ENCODE peak calls at places on chromosomes 11 and 22, in seven cellular contexts. W is NT2/D1, F is NCI-H1417, V is thoracic aorta, L is GM10248, M is NCI-H748 treated with DMSO at 0.1 percent for 48 hours, D is SJSA1. U is an unnamed sample.
A peak's percentile ranks its signal among the peaks of the same experiment; 100 is the strongest.

GRCh38 chr11:10973416-10973815 is 115.6 kb upstream of the ZBED5 start:
- DNase-seq in M (peak; percentile 76), W (no peak), V (no peak), D (no peak), F (no peak), L (no peak), U (no peak)

GRCh38 chr11:3223932-3224729 is 5.5 kb upstream of the MRGPRG start:
- DNase-seq in V (no peak), F (no peak), L (no peak), M (no peak), D (no peak), W (no peak), U (no peak)

GRCh38 chr11:30949838-30950237 is 363.7 kb upstream of the MPPED2 start:
- DNase-seq in V (no peak), M (no peak), W (no peak), D (no peak), F (no peak), L (no peak), U (no peak)

GRCh38 chr22:36197601-36198146 is 3.9 kb downstream of the APOL4 start:
- DNase-seq in D (no peak), V (no peak), M (peak; percentile 5), W (no peak), L (peak; percentile 32), F (no peak), U (no peak)

GRCh38 chr11:116311141-116311540 is 461.6 kb downstream of the BUD13 start:
- DNase-seq in L (no peak), V (no peak), W (no peak), F (peak; percentile 40), M (peak; percentile 83), D (no peak), U (no peak)

GRCh38 chr22:24550028-24550901 is 4.7 kb downstream of the GUCD1 start:
- DNase-seq in M (no peak), L (no peak), W (no peak), F (no peak), V (no peak), D (no peak), U (peak; percentile 89)

GRCh38 chr11:862704-863388 is 20.2 kb downstream of the TSPAN4 start:
- DNase-seq in W (no peak), V (no peak), M (no peak), L (no peak), D (no peak), F (no peak), U (no peak)

GRCh38 chr11:35138606-35138948 is 394 bp upstream of the CD44 start:
- DNase-seq in V (no peak), F (no peak), L (no peak), W (no peak), D (no peak), M (no peak), U (no peak)

GRCh38 chr22:29139965-29140782 is 65.5 kb upstream of the EMID1 start:
- DNase-seq in V (no peak), M (no peak), W (no peak), L (no peak), F (no peak), D (peak; percentile 23), U (no peak)

GRCh38 chr11:33867996-33868645 is 23.8 kb downstream of the LMO2 start:
- DNase-seq in M (no peak), D (no peak), F (no peak), V (no peak), L (no peak), W (no peak), U (no peak)

GRCh38 chr11:134276396-134277175 is 407 bp downstream of the GLB1L3 start:
- DNase-seq in F (no peak), V (no peak), W (no peak), D (no peak), M (no peak), L (no peak), U (no peak)

GRCh38 chr11:10305964-10306918 is 1.4 kb downstream of the ADM start:
- DNase-seq in F (no peak), V (no peak), M (no peak), D (no peak), W (no peak), L (peak; percentile 22), U (no peak)

GRCh38 chr22:46006379-46007002 is 29.5 kb upstream of the WNT7B start:
- DNase-seq in D (peak; percentile 95), L (peak; percentile 92), W (peak; percentile 30), V (peak; percentile 85), F (peak; percentile 29), M (peak; percentile 23), U (peak; percentile 92)

GRCh38 chr11:57567512-57568329 is at the start of gene UBE2L6:
- DNase-seq in M (peak; percentile 59), L (peak; percentile 79), W (no peak), V (peak; percentile 19), F (peak; percentile 36), D (peak; percentile 79), U (peak; percentile 47)

GRCh38 chr22:28978158-28978557 is 83.5 kb downstream of the C22orf31 start:
- DNase-seq in M (no peak), V (no peak), F (no peak), L (no peak), W (no peak), D (peak; percentile 49), U (no peak)

GRCh38 chr11:110519816-110520215 is 90.1 kb downstream of the FDX1 start:
- DNase-seq in D (no peak), F (no peak), V (no peak), L (no peak), W (no peak), M (no peak), U (no peak)

GRCh38 chr11:64687204-64687603 is 35.8 kb downstream of the NRXN2 start:
- DNase-seq in D (no peak), W (no peak), F (no peak), L (no peak), M (no peak), V (peak; percentile 22), U (peak; percentile 30)

GRCh38 chr11:104134760-104135159 is 29.2 kb downstream of the PDGFD start:
- DNase-seq in D (no peak), W (no peak), M (no peak), F (no peak), L (no peak), V (no peak), U (no peak)

GRCh38 chr11:69207165-69207889 is 51.6 kb downstream of the SMIM38 start:
- DNase-seq in M (no peak), L (no peak), F (no peak), W (no peak), D (peak; percentile 51), V (no peak), U (no peak)

GRCh38 chr11:10858505-10859360 is 880 bp upstream of the ZBED5 start:
- DNase-seq in D (peak; percentile 66), M (no peak), L (peak; percentile 26), W (peak; percentile 63), V (peak; percentile 11), F (peak; percentile 89), U (peak; percentile 53)

GRCh38 chr11:70421123-70421522 is 22.8 kb downstream of the CTTN start:
- DNase-seq in D (no peak), M (no peak), W (no peak), F (no peak), L (no peak), V (no peak), U (no peak)

GRCh38 chr11:2889399-2890273 is 4.1 kb upstream of the CDKN1C start:
- DNase-seq in M (no peak), F (no peak), L (no peak), D (no peak), V (no peak), W (no peak), U (no peak)

GRCh38 chr11:65973439-65974110 is 12.0 kb downstream of the SART1 start:
- DNase-seq in F (no peak), D (peak; percentile 59), V (no peak), L (no peak), W (no peak), M (no peak), U (no peak)

GRCh38 chr22:23835773-23836144 is 3.0 kb downstream of the DERL3 start:
- DNase-seq in F (no peak), M (no peak), L (no peak), D (no peak), W (no peak), V (no peak), U (no peak)

GRCh38 chr11:20618083-20618482 is 18.7 kb downstream of the SLC6A5 start:
- DNase-seq in F (no peak), V (no peak), W (no peak), L (no peak), M (no peak), D (no peak), U (no peak)

GRCh38 chr22:32628626-32629587 is 154.3 kb downstream of the FBXO7 start:
- DNase-seq in L (no peak), F (no peak), W (no peak), D (no peak), V (no peak), M (no peak), U (no peak)

GRCh38 chr11:9277176-9277575 is 12.0 kb upstream of the DENND5A start:
- DNase-seq in F (no peak), L (no peak), M (no peak), W (no peak), D (no peak), V (no peak), U (no peak)

GRCh38 chr22:40156001-40156516 is 21.7 kb upstream of the TNRC6B start:
- DNase-seq in V (no peak), M (peak; percentile 75), W (no peak), F (peak; percentile 69), L (no peak), D (no peak), U (peak; percentile 61)

GRCh38 chr22:33020721-33021120 is 37.5 kb downstream of the SYN3 start:
- DNase-seq in F (no peak), M (no peak), V (no peak), L (no peak), W (no peak), D (no peak), U (no peak)

U was measured in mucosa of gallbladder.